ENCODE peak calls at places on chromosome 3, in four cellular contexts. One of them, this sample, is unnamed.
A peak's percentile ranks its signal among the peaks of the same experiment; 100 is the strongest.

GRCh38 chr3:121957674-121958419 is 63.6 kb downstream of the SLC15A2 start:
- DNase-seq in body of pancreas: no peak
- DNase-seq in T-cell: no peak
- DNase-seq in T-helper 9 cell: no peak
- DNase-seq in this sample: no peak

GRCh38 chr3:165770781-165771180 is 66.4 kb downstream of the BCHE start:
- DNase-seq in T-helper 9 cell: no peak
- DNase-seq in T-cell: no peak
- DNase-seq in body of pancreas: no peak
- DNase-seq in this sample: no peak

GRCh38 chr3:58041182-58041825 is 33.1 kb downstream of the FLNB start:
- DNase-seq in T-cell: peak; percentile 3
- DNase-seq in body of pancreas: peak; percentile 33
- DNase-seq in T-helper 9 cell: no peak
- DNase-seq in this sample: no peak

GRCh38 chr3:146199762-146200161 is 38.8 kb upstream of the PLOD2 start:
- DNase-seq in T-helper 9 cell: no peak
- DNase-seq in body of pancreas: no peak
- DNase-seq in T-cell: no peak
- DNase-seq in this sample: no peak

GRCh38 chr3:174541708-174542107 is 317.4 kb upstream of the NAALADL2 start:
- DNase-seq in body of pancreas: no peak
- DNase-seq in T-helper 9 cell: no peak
- DNase-seq in T-cell: no peak
- DNase-seq in this sample: no peak

GRCh38 chr3:37262816-37263393 is 88.5 kb upstream of the LRRFIP2 start:
- DNase-seq in T-helper 9 cell: no peak
- DNase-seq in body of pancreas: no peak
- DNase-seq in T-cell: no peak
- DNase-seq in this sample: no peak

GRCh38 chr3:197038604-197039003 is 9.0 kb upstream of the MELTF start:
- DNase-seq in T-helper 9 cell: no peak
- DNase-seq in T-cell: no peak
- DNase-seq in body of pancreas: no peak
- DNase-seq in this sample: no peak

GRCh38 chr3:122868322-122868721 is 73.5 kb downstream of the SLC49A4 start:
- DNase-seq in T-helper 9 cell: no peak
- DNase-seq in body of pancreas: no peak
- DNase-seq in T-cell: no peak
- DNase-seq in this sample: no peak

GRCh38 chr3:112489674-112490479 is 9.4 kb downstream of the BTLA start:
- DNase-seq in T-helper 9 cell: no peak
- DNase-seq in T-cell: no peak
- DNase-seq in body of pancreas: no peak
- DNase-seq in this sample: no peak

GRCh38 chr3:110414851-110415250 is 656.8 kb upstream of the NECTIN3 start:
- DNase-seq in T-helper 9 cell: no peak
- DNase-seq in T-cell: no peak
- DNase-seq in body of pancreas: no peak
- DNase-seq in this sample: no peak

GRCh38 chr3:53195602-53196574 is 34.9 kb downstream of the PRKCD start:
- DNase-seq in T-cell: peak; percentile 56
- DNase-seq in T-helper 9 cell: peak; percentile 53
- DNase-seq in body of pancreas: peak; percentile 50
- DNase-seq in this sample: no peak